ENCODE peak calls at places on chromosomes 11 and 22, in eight cellular contexts. R is esophagus muscularis mucosa, M is suprapubic skin, W is ovary, O is A549, Y is sigmoid colon, P is GM12878, K is SK-N-SH. C is an unnamed sample.
A peak's percentile ranks its signal among the peaks of the same experiment; 100 is the strongest.

GRCh38 chr11:72965672-72966071 is 151.5 kb downstream of the ATG16L2 start:
- DNase-seq in Y (no peak), R (no peak), P (no peak), K (no peak), W (no peak), M (no peak), O (no peak), C (no peak)

GRCh38 chr11:113705871-113706654 is at the start of gene TMPRSS5:
- DNase-seq in W (no peak), P (no peak), M (no peak), O (no peak), Y (peak; percentile 75), R (no peak), K (no peak), C (no peak)

GRCh38 chr11:74672956-74673895 is 58.0 kb downstream of the CHRDL2 start:
- DNase-seq in M (no peak), P (no peak), K (peak; percentile 77), O (peak; percentile 98), W (peak; percentile 92), Y (peak; percentile 93), R (peak; percentile 94), C (peak; percentile 59)

GRCh38 chr22:40345271-40345670 is 1.0 kb upstream of the ADSL start:
- DNase-seq in Y (no peak), R (no peak), M (no peak), K (no peak), P (no peak), W (no peak), O (no peak), C (peak; percentile 50)

GRCh38 chr11:40514124-40514523 is 945.3 kb downstream of the LRRC4C start:
- DNase-seq in P (no peak), W (no peak), O (peak; percentile 20), K (no peak), M (no peak), R (no peak), Y (no peak), C (no peak)

GRCh38 chr11:67449116-67449844 is 3.2 kb downstream of the GPR152 start:
- DNase-seq in O (no peak), W (no peak), R (no peak), P (no peak), Y (no peak), M (peak; percentile 58), K (no peak), C (no peak)

GRCh38 chr11:106917973-106918372 is 100.3 kb downstream of the GUCY1A2 start:
- DNase-seq in Y (no peak), W (no peak), O (no peak), K (peak; percentile 23), M (no peak), R (no peak), P (no peak), C (no peak)

GRCh38 chr11:65639623-65640482 is 2.0 kb downstream of the SIPA1 start:
- DNase-seq in W (no peak), K (no peak), O (no peak), R (no peak), P (peak; percentile 91), Y (no peak), M (no peak), C (peak; percentile 67)

GRCh38 chr11:125207866-125208425 is 43.4 kb downstream of the PKNOX2 start:
- DNase-seq in M (no peak), P (no peak), Y (peak; percentile 1), W (no peak), K (no peak), O (no peak), R (no peak), C (no peak)

GRCh38 chr11:115349427-115349826 is 154.8 kb downstream of the CADM1 start:
- DNase-seq in O (no peak), K (no peak), W (no peak), R (no peak), Y (no peak), P (no peak), M (no peak), C (no peak)

GRCh38 chr11:11843233-11843632 is 1.5 kb downstream of the USP47 start:
- DNase-seq in W (no peak), P (no peak), O (peak; percentile 33), R (no peak), M (no peak), K (no peak), Y (no peak), C (no peak)

GRCh38 chr11:27296406-27296994 is 66.5 kb downstream of the CCDC34 start:
- DNase-seq in O (peak; percentile 72), Y (no peak), P (no peak), M (no peak), W (no peak), R (no peak), K (peak; percentile 36), C (no peak)

GRCh38 chr11:71283960-71284359 is 31.6 kb upstream of the SHANK2 start:
- DNase-seq in R (no peak), K (no peak), P (no peak), W (no peak), O (no peak), M (no peak), Y (peak; percentile 46), C (peak; percentile 92)

GRCh38 chr11:57376095-57376812 is 4.7 kb downstream of the PRG3 start:
- DNase-seq in P (no peak), W (no peak), R (no peak), Y (no peak), O (no peak), K (peak; percentile 50), M (no peak), C (no peak)

GRCh38 chr11:45092901-45093760 is 53.3 kb upstream of the PRDM11 start:
- DNase-seq in P (no peak), W (no peak), Y (no peak), O (no peak), K (no peak), R (no peak), M (no peak), C (no peak)

GRCh38 chr11:125494987-125495725 is 909 bp downstream of the FEZ1 start:
- DNase-seq in M (peak; percentile 59), Y (peak; percentile 77), O (no peak), P (no peak), W (peak; percentile 41), K (peak; percentile 76), R (peak; percentile 84), C (no peak)

GRCh38 chr11:86473991-86474833 is 99.5 kb downstream of the CCDC81 start:
- DNase-seq in K (no peak), P (no peak), Y (no peak), O (peak; percentile 43), M (no peak), W (no peak), R (no peak), C (no peak)

GRCh38 chr11:12222099-12222751 is 111.8 kb downstream of the MICAL2 start:
- DNase-seq in W (peak; percentile 54), P (no peak), Y (peak; percentile 85), O (no peak), K (no peak), R (no peak), M (peak; percentile 54), C (peak; percentile 69)

GRCh38 chr22:24118689-24119384 is 62.5 kb upstream of the SUSD2 start:
- DNase-seq in O (no peak), R (no peak), Y (no peak), K (no peak), P (no peak), W (no peak), M (no peak), C (no peak)

GRCh38 chr11:73507086-73507485 is 90.8 kb downstream of the FAM168A start:
- DNase-seq in R (no peak), O (no peak), P (no peak), K (no peak), Y (no peak), M (no peak), W (no peak), C (no peak)

GRCh38 chr11:111982532-111983186 is 42.5 kb upstream of the DLAT start:
- DNase-seq in P (no peak), R (no peak), W (no peak), O (no peak), Y (no peak), M (no peak), K (no peak), C (no peak)

GRCh38 chr11:118633319-118633690 is 25.9 kb downstream of the PHLDB1 start:
- DNase-seq in K (no peak), O (no peak), P (no peak), W (no peak), M (no peak), R (no peak), Y (no peak), C (no peak)

GRCh38 chr11:118633979-118634378 is 26.6 kb downstream of the PHLDB1 start:
- DNase-seq in K (no peak), Y (no peak), P (no peak), W (peak; percentile 59), M (no peak), O (no peak), R (no peak), C (no peak)

GRCh38 chr11:118631510-118631909 is 24.1 kb downstream of the PHLDB1 start:
- DNase-seq in O (no peak), M (no peak), R (no peak), K (no peak), P (no peak), Y (no peak), W (no peak), C (peak; percentile 78)

GRCh38 chr11:118631109-118631508 is 23.7 kb downstream of the PHLDB1 start:
- DNase-seq in O (no peak), Y (no peak), P (no peak), K (no peak), W (no peak), R (no peak), M (no peak), C (no peak)

GRCh38 chr11:118632577-118633318 is 25.3 kb downstream of the PHLDB1 start:
- DNase-seq in K (no peak), P (no peak), O (no peak), M (no peak), W (no peak), R (no peak), Y (no peak), C (no peak)
- H3K27ac ChIP-seq in K (peak overlapping the region; percentile 40), P (no peak overlapping the region), O (no peak overlapping the region), M (no peak overlapping the region), W (no peak overlapping the region), R (peak overlapping the region; percentile 82), Y (peak overlapping the region; percentile 86), C (peak overlapping the region; percentile 84)

GRCh38 chr11:78050964-78051831 is 12.5 kb upstream of the THRSP start:
- DNase-seq in K (no peak), R (no peak), O (no peak), Y (no peak), P (no peak), M (no peak), W (no peak), C (no peak)
- TF ChIP-seq EP300 in K (no peak), R (no peak), O (no peak), Y (no peak), P (no peak), M (no peak), W (no peak), C (no peak)

GRCh38 chr22:37051629-37052385 is at the start of gene KCTD17:
- DNase-seq in Y (peak; percentile 80), R (no peak), M (peak; percentile 69), W (peak; percentile 71), K (peak; percentile 99), O (peak; percentile 53), P (no peak), C (peak; percentile 86)
- H3K27ac ChIP-seq in Y (no peak within 1 kb of the TSS), R (no peak within 1 kb of the TSS), M (no peak within 1 kb of the TSS), W (peak within 1 kb of the TSS; percentile 52), K (peak within 1 kb of the TSS; percentile 49), O (peak within 1 kb of the TSS; percentile 96), P (no peak within 1 kb of the TSS), C (peak within 1 kb of the TSS; percentile 82)

GRCh38 chr11:62221498-62221897 is 13.0 kb downstream of the SCGB2A1 start:
- DNase-seq in M (no peak), W (no peak), O (no peak), K (no peak), P (no peak), Y (no peak), R (no peak), C (no peak)

GRCh38 chr11:62223095-62223494 is 14.6 kb downstream of the SCGB2A1 start:
- DNase-seq in W (no peak), P (no peak), Y (no peak), R (no peak), M (no peak), O (peak; percentile 21), K (no peak), C (no peak)

GRCh38 chr11:62217191-62217748 is 8.8 kb downstream of the SCGB2A1 start:
- DNase-seq in O (peak; percentile 46), Y (no peak), K (no peak), R (no peak), P (no peak), W (no peak), M (no peak), C (no peak)
- TF ChIP-seq EP300 in O (no peak), Y (no peak), K (no peak), R (no peak), P (no peak), W (no peak), M (no peak), C (no peak)

C was measured in transverse colon.